ENCODE peak calls at places on chromosome 4, in four cellular contexts. T, H, L and N are unnamed samples.

GRCh38 chr4:40165931-40166330 is 30.9 kb upstream of the RHOH start:
- DNase-seq in H (no peak), L (no peak), T (no peak), N (no peak)

GRCh38 chr4:171433674-171434073 is 379.5 kb upstream of the GALNTL6 start:
- DNase-seq in L (no peak), H (no peak), T (no peak), N (no peak)

GRCh38 chr4:68375667-68376559 is 26.0 kb upstream of the YTHDC1 start:
- DNase-seq in T (peak), L (peak), H (peak), N (peak)

GRCh38 chr4:15066140-15066539 is 63.9 kb downstream of the CPEB2 start:
- DNase-seq in H (no peak), T (no peak), L (no peak), N (no peak)

GRCh38 chr4:156756118-156756517 is 215.5 kb downstream of the PDGFC start:
- DNase-seq in H (no peak), T (no peak), L (no peak), N (no peak)

GRCh38 chr4:139978692-139979091 is 175.3 kb downstream of the MAML3 start:
- DNase-seq in T (no peak), H (no peak), L (no peak), N (no peak)

GRCh38 chr4:108980455-108981239 is 217.8 kb upstream of the ETNPPL start:
- DNase-seq in H (no peak), L (no peak), T (no peak), N (no peak)

GRCh38 chr4:78612398-78613005 is 60.9 kb downstream of the ANXA3 start:
- DNase-seq in T (no peak), H (no peak), L (no peak), N (no peak)

GRCh38 chr4:71713611-71714203 is 70.2 kb downstream of the GC start:
- DNase-seq in L (no peak), H (peak), T (no peak), N (no peak)

GRCh38 chr4:181671672-181672071 is 571.5 kb upstream of the TENM3 start:
- DNase-seq in T (no peak), L (no peak), H (no peak), N (no peak)

GRCh38 chr4:64729561-64729960 is 320.3 kb upstream of the TECRL start:
- DNase-seq in L (no peak), T (no peak), H (no peak), N (no peak)

GRCh38 chr4:10077492-10078335 is 38.9 kb downstream of the WDR1 start:
- DNase-seq in T (no peak), L (no peak), H (no peak), N (no peak)

GRCh38 chr4:121256346-121256745 is 92.2 kb upstream of the TNIP3 start:
- DNase-seq in L (no peak), H (peak), T (peak), N (peak)

GRCh38 chr4:89657931-89658700 is 178.8 kb downstream of the SNCA start:
- DNase-seq in T (no peak), H (peak), L (no peak), N (no peak)

GRCh38 chr4:157389751-157390150 is 169.2 kb downstream of the GRIA2 start:
- DNase-seq in L (no peak), T (no peak), H (no peak), N (no peak)

GRCh38 chr4:141435446-141436225 is 200.7 kb upstream of the IL15 start:
- DNase-seq in L (no peak), H (no peak), T (no peak), N (no peak)

GRCh38 chr4:21664355-21664754 is 284.2 kb downstream of the KCNIP4 start:
- DNase-seq in T (no peak), H (no peak), L (no peak), N (no peak)

GRCh38 chr4:48780867-48781219 is 764 bp upstream of the FRYL start:
- DNase-seq in L (no peak), T (peak), H (no peak), N (no peak)

GRCh38 chr4:106898621-106899230 is 137.4 kb downstream of the DKK2 start:
- DNase-seq in T (no peak), H (peak), L (no peak), N (peak)

GRCh38 chr4:130336585-130337217 is 1240.7 kb downstream of the C4orf33 start:
- DNase-seq in T (no peak), L (no peak), H (no peak), N (peak)

GRCh38 chr4:5143306-5143861 is 92.1 kb downstream of the STK32B start:
- DNase-seq in L (no peak), T (no peak), H (no peak), N (no peak)

GRCh38 chr4:148061795-148062194 is 329.9 kb downstream of the ARHGAP10 start:
- DNase-seq in T (no peak), H (no peak), L (no peak), N (no peak)

GRCh38 chr4:107747748-107748486 is 27.9 kb upstream of the PAPSS1 start:
- DNase-seq in H (no peak), T (no peak), L (no peak), N (no peak)

GRCh38 chr4:107034091-107034698 is 1.9 kb downstream of the DKK2 start:
- DNase-seq in L (peak), H (peak), T (no peak), N (no peak)

GRCh38 chr4:5365071-5366008 is 314.1 kb downstream of the STK32B start:
- DNase-seq in T (no peak), L (no peak), H (no peak), N (peak)

GRCh38 chr4:72817012-72817411 is 248.0 kb upstream of the ADAMTS3 start:
- DNase-seq in L (no peak), H (no peak), T (no peak), N (no peak)

GRCh38 chr4:109798866-109799265 is 2.9 kb downstream of the CFI start:
- DNase-seq in T (no peak), H (no peak), L (no peak), N (no peak)

GRCh38 chr4:129623233-129623632 is 527.3 kb downstream of the C4orf33 start:
- DNase-seq in L (no peak), H (no peak), T (no peak), N (no peak)

GRCh38 chr4:20444599-20445337 is 193.1 kb downstream of the SLIT2 start:
- DNase-seq in H (no peak), L (no peak), T (no peak), N (no peak)

GRCh38 chr4:123477804-123478209 is 81.2 kb downstream of the SPRY1 start:
- DNase-seq in L (no peak), T (no peak), H (no peak), N (no peak)

GRCh38 chr4:94564252-94564651 is 112.5 kb downstream of the PDLIM5 start:
- DNase-seq in H (no peak), L (no peak), T (no peak), N (no peak)

GRCh38 chr4:76209876-76210275 is 3.7 kb downstream of the SCARB2 start:
- DNase-seq in H (no peak), T (no peak), L (no peak), N (no peak)

DNA sequence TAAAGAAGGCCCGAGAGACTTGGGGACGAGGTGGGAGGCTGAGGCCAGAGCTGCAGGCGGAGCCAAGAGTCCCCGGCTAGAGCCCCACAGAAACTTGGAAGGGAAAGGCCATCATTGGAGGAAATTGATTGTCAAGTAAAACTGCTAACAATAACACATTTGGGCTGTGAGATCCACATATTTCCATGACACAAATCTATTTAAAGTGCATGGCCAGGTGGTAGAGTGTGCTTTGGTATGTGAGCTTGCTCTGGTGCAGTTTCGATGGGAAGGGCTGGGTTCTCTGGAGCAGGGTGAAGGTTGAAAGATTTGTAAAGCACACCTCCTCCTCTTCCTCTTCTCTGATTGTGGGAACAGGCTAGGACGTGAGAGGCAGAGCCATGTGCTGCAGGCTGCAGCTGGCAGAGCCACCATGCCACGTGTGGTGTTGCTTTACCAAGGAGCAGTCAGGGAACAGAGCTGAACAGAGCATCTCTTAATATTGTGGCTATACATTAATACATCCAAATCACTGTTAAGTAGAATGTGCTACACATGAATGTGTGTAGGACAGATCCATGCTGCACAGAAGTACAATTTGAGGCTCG is 37.6 kb downstream of the FHDC1 start:
- DNase-seq in T (no peak), H (no peak), L (no peak), N (no peak)
- H3K27ac ChIP-seq in T (no peak), H (no peak), L (no peak), N (peak)

GRCh38 chr4:7542781-7543180 is 108.1 kb upstream of the PSAPL1 start:
- DNase-seq in L (no peak), T (no peak), H (no peak), N (no peak)

GRCh38 chr4:7547368-7548040 is 112.8 kb upstream of the PSAPL1 start:
- DNase-seq in H (no peak), T (no peak), L (no peak), N (peak)

GRCh38 chr4:7549866-7550265 is 115.1 kb upstream of the PSAPL1 start:
- DNase-seq in H (no peak), L (no peak), T (no peak), N (no peak)

GRCh38 chr4:7546152-7546808 is 111.5 kb upstream of the PSAPL1 start:
- DNase-seq in L (no peak), T (no peak), H (no peak), N (no peak)

DNA sequence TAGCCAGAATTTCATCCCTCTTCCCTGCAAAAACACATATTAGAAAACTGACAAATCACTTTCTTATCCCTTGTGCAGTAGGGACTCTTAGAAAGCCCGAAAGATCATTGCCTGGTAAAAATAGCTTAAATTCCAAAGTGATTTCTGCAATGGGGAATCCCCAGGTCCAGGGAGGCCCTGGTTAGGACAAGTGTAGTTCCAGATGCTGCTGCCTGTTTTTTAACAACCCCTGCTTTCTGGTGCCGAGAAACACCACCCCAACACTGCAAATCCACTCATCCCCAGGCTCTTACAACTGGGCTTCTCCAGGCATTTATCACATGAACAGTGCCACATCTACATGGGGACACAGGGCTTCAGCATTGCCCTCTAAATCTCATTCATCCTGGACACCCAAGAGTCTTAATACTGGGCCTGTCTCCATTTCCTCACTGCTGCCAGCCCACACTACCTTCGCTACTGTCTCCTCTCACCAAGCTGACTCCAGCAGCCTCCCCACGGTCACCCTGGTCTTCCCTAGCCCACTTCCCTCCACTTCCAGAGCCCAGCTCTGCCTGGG is 112.2 kb upstream of the PSAPL1 start:
- DNase-seq in L (no peak), H (no peak), T (no peak), N (no peak)
- H3K27ac ChIP-seq in L (no peak), H (no peak), T (no peak), N (peak)

GRCh38 chr4:25068386-25068785 is 37.6 kb upstream of the LGI2 start:
- DNase-seq in L (no peak), T (no peak), H (no peak), N (no peak)
- H3K27ac ChIP-seq in L (no peak), T (no peak), H (no peak), N (no peak)

DNA sequence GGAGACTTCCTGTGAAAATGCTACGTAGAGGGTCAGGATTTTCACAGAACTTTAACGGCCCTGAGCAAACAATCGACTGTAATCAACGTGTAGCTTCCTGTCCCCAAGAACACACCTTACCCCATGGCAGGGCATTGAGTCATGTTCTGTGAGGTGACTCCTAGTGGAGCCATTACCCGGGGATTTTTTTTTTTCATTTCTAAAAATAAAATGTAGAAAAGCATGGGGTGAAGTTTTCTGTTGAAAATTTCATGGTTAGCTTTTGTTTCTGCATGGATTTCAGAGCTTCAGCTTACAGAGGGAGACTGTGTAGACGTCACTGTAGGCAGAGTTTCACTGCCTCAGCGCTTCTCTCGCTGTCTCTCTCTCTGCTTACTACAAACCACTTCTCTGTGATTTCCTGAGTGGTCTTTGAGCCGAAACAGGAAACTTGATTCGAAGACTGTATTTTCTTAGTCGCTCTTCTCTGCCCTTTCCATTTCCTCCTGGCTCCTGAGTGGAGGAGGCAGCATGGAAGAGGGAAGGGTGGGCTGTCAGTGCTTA is 111.7 kb downstream of the NFKB1 start:
- DNase-seq in H (no peak), T (no peak), L (no peak), N (peak)
- H3K27ac ChIP-seq in H (no peak), T (peak), L (no peak), N (peak)

DNA sequence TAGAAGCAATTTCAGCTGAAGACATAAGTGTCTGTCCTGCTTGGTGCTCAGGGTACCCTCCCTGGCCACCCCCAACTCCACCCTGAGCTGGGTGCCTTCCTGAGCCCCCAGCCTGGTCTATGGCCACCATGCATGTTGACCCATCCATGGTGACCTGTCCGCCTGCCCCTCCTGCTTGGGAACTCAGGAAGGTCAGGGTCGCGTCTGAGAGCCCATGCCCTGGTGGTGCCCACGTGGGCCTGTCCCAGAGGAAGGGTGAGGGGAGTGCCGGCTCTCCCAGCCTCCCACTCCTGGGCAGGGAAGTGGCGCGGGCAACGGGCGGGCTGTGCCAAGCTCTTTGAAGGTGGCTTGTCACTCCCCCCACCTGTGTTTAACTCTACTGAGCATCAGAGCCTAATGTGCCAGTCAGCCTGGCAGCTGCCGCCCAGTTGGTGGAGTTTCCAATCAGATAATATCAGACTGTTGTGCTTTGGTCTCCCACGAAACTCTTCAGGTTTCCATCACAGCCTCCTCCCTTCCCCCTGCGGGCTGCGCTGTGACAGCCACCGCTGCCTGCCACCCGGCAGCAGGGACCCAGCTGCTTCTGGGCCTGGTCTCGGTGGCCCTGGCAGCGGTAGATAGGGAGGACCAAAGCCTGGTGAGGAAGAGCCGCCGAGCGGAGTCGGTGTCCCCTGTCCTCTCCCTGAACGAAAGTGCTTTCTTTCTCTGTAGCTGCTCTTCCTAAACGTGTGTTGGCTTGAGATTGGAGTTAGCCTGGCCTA is 4.8 kb downstream of the SH3BP2 start:
- DNase-seq in H (no peak), T (no peak), L (no peak), N (no peak)
- H3K27ac ChIP-seq in H (peak), T (peak), L (peak), N (peak)

DNA sequence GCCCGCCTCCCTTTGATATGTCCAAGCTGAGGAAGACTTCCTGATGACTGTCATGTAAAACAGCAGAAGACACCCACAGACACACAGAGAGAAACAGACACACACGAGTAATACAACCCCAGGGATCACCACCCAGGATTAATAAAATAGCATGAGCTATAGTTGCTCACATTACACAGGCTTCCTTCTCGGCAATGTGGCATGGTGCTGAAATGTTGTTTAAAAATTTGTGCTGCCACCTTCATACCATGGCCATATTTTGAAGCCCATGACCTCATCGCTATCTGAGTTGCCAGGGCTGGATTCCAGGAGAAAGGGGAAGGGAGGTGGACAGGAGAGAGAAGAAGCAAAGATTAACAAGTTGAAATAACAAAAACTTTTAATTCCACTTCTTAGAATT is 111.7 kb downstream of the SYNPO2 start:
- DNase-seq in H (no peak), T (no peak), L (peak), N (no peak)
- H3K27ac ChIP-seq in H (no peak), T (no peak), L (peak), N (peak)

DNA sequence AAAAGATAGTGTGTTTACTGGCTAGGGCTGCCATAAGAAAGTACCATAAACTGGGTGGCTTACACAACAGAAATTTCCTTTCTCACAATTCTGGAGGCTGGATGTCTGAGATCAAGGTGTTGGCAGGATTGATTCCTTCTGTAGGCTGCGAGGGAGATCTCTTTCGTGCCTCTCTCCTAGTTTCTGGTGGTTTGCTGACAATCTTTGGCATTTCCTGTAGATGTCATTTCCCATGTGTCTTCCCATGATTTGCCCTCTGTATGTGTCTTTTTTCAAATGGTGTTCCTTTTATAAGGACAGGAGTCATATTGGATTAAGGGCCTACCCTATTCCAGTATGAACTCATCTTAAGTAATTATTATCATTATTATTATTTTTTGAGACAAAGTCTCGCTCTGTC is 27.9 kb upstream of the LCORL start:
- DNase-seq in H (no peak), L (no peak), T (no peak), N (no peak)
- H3K27ac ChIP-seq in H (no peak), L (no peak), T (no peak), N (no peak)

DNA sequence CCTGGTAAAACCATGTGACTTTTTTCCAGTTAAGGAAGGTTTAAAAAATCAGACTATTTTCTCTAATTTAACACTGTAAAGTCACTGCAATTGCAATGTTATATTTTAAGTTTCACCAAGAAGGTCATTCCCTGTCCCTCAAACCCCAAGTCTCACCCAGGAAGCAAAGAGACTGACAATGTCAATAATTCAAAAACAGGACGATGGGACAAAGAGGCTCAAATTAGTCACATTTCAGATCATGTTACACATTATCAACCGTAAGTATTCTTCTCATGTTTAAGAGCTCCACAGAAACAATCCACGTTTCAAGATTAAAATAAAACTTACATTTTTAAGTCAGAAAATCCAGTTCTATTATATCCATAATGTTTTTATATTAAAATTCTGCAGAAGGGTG is 13.2 kb downstream of the SHISA3 start:
- DNase-seq in L (no peak), H (no peak), T (no peak), N (no peak)
- H3K27ac ChIP-seq in L (no peak), H (no peak), T (no peak), N (no peak)

GRCh38 chr4:56627985-56628384 is 53.1 kb downstream of the HOPX start:
- DNase-seq in H (no peak), T (no peak), L (no peak), N (no peak)
- H3K27ac ChIP-seq in H (no peak), T (no peak), L (no peak), N (no peak)

GRCh38 chr4:146639414-146639814 is 721 bp downstream of the POU4F2 start:
- DNase-seq in L (no peak), H (no peak), T (no peak), N (no peak)
- H3K27ac ChIP-seq in L (no peak), H (no peak), T (no peak), N (no peak)